ENCODE peak calls at places on chromosomes 4 and X, in six cellular contexts. O is H1, P is GM12891, Y is HepG2, D is K562, K is GM12878. R is an unnamed sample.

GRCh38 chr4:172726001-172726423 is 442.6 kb upstream of the GALNT7 start:
- DNase-seq in O (no peak), P (no peak), Y (peak; percentile 72), D (no peak), K (no peak), R (no peak)

GRCh38 chr4:63757919-63758318 is 651.3 kb downstream of the TECRL start:
- DNase-seq in O (no peak), P (no peak), Y (no peak), D (no peak), K (no peak), R (no peak)

GRCh38 chr4:104641427-104641826 is 146.7 kb upstream of the CXXC4 start:
- DNase-seq in O (no peak), P (no peak), Y (no peak), D (no peak), K (no peak), R (no peak)

GRCh38 chr4:46329118-46329976 is 60.6 kb downstream of the GABRA2 start:
- DNase-seq in O (peak; percentile 47), P (no peak), Y (peak; percentile 46), D (no peak), K (no peak), R (no peak)

GRCh38 chr4:48704091-48704802 is 75.8 kb downstream of the FRYL start:
- DNase-seq in O (no peak), P (no peak), Y (no peak), D (no peak), K (no peak), R (no peak)

GRCh38 chr4:48899950-48900349 is 6.6 kb downstream of the OCIAD2 start:
- DNase-seq in O (no peak), P (no peak), Y (no peak), D (peak; percentile 30), K (no peak), R (no peak)

GRCh38 chrX:74426615-74427014 is 5.3 kb downstream of the SLC16A2 start:
- DNase-seq in O (no peak), P (no peak), Y (no peak), D (no peak), K (no peak), R (no peak)

GRCh38 chrX:143632625-143633387 is 3.1 kb downstream of the SLITRK4 start:
- DNase-seq in O (no peak), P (no peak), Y (no peak), D (no peak), K (no peak), R (no peak)

GRCh38 chr4:174265917-174266316 is 17.6 kb downstream of the FBXO8 start:
- DNase-seq in O (no peak), P (no peak), Y (no peak), D (no peak), K (no peak), R (no peak)

GRCh38 chrX:86197815-86198214 is 49.6 kb downstream of the DACH2 start:
- DNase-seq in O (no peak), P (no peak), Y (no peak), D (no peak), K (no peak), R (no peak)

GRCh38 chr4:15778191-15778741 is at the start of gene CD38:
- DNase-seq in O (peak; percentile 73), P (peak; percentile 49), Y (no peak), D (no peak), K (peak; percentile 67), R (peak; percentile 51)

GRCh38 chrX:150084474-150085229 is 146.4 kb upstream of the EOLA2 start:
- DNase-seq in O (no peak), P (no peak), Y (no peak), D (no peak), K (no peak), R (no peak)

GRCh38 chrX:1093112-1093511 is 119.3 kb downstream of the CRLF2 start:
- DNase-seq in O (no peak), P (no peak), Y (no peak), D (no peak), K (no peak), R (no peak)

GRCh38 chrX:13791559-13791958 is 25.3 kb downstream of the GPM6B start:
- DNase-seq in O (no peak), P (no peak), Y (no peak), D (no peak), K (no peak), R (no peak)

GRCh38 chr4:10192331-10192730 is 75.7 kb upstream of the WDR1 start:
- DNase-seq in O (no peak), P (no peak), Y (no peak), D (no peak), K (no peak), R (no peak)

GRCh38 chrX:30488092-30488491 is 89.5 kb downstream of the TASL start:
- DNase-seq in O (no peak), P (no peak), Y (no peak), D (no peak), K (no peak), R (no peak)

GRCh38 chr4:1406946-1407656 is 859 bp upstream of the NKX1-1 start:
- DNase-seq in O (no peak), P (no peak), Y (no peak), D (no peak), K (no peak), R (no peak)
- TF ChIP-seq TAF1 in O (no peak), P (no peak), Y (no peak), D (no peak), K (no peak), R (no peak)

GRCh38 chrX:45758319-45758718 is 557.6 kb upstream of the DIPK2B start:
- DNase-seq in O (no peak), P (no peak), Y (no peak), D (no peak), K (peak; percentile 61), R (no peak)
- TF ChIP-seq POLR2A in O (no peak), P (no peak), Y (no peak), D (no peak), K (no peak), R (no peak)

GRCh38 chr4:28435346-28435745 is 1574.7 kb downstream of the STIM2 start:
- DNase-seq in O (no peak), P (no peak), Y (no peak), D (no peak), K (no peak), R (no peak)
- TF ChIP-seq POLR2AphosphoS5 in O (no peak), P (no peak), Y (no peak), D (no peak), K (no peak), R (no peak)

GRCh38 chrX:154412468-154412867 is 1.1 kb downstream of the TAFAZZIN start:
- DNase-seq in O (no peak), P (no peak), Y (no peak), D (no peak), K (no peak), R (no peak)

GRCh38 chrX:154409222-154409871 is at the start of gene DNASE1L1:
- DNase-seq in O (peak; percentile 87), P (no peak), Y (peak; percentile 83), D (peak; percentile 83), K (no peak), R (peak; percentile 63)

GRCh38 chrX:154411981-154412340 is 622 bp downstream of the TAFAZZIN start:
- DNase-seq in O (peak; percentile 78), P (peak; percentile 70), Y (peak; percentile 45), D (peak; percentile 62), K (no peak), R (peak; percentile 53)

GRCh38 chrX:154411322-154411980 is at the start of gene TAFAZZIN:
- DNase-seq in O (peak; percentile 75), P (peak; percentile 81), Y (peak; percentile 21), D (peak; percentile 85), K (no peak), R (peak; percentile 84)

DNA sequence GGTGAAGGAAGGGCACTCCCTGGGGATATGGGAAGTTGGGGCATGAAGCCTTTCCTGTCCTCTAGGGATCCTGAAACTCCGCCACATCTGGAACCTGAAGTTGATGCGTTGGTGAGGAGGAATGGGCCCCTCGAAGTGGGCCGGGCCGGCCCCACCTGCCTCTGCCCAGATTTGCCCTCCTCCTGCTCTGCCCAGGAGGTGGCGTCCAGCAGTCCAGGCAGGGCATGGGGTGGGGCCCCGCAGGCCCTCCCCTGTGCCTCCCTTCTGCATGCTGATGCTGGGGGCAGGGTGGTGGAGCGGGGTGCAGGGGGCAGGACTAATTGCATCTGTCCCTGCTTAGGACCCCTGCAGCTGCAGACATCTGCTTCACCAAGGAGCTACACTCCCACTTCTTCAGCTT is 1.8 kb downstream of the TAFAZZIN start:
- DNase-seq in O (no peak), P (no peak), Y (no peak), D (no peak), K (no peak), R (no peak)
- TF ChIP-seq TAF1 in O (no peak), P (no peak), Y (no peak), D (no peak), K (no peak), R (no peak)

GRCh38 chr4:41935652-41936021 is 408 bp downstream of the TMEM33 start:
- DNase-seq in O (no peak), P (peak; percentile 9), Y (peak; percentile 63), D (peak; percentile 38), K (no peak), R (no peak)

GRCh38 chr4:41932988-41933387 is 2.2 kb upstream of the TMEM33 start:
- DNase-seq in O (no peak), P (no peak), Y (no peak), D (no peak), K (no peak), R (no peak)

GRCh38 chr4:41933997-41934812 is 1.0 kb upstream of the TMEM33 start:
- DNase-seq in O (no peak), P (no peak), Y (peak; percentile 96), D (no peak), K (no peak), R (no peak)

GRCh38 chr4:41939016-41939623 is 3.9 kb downstream of the TMEM33 start:
- DNase-seq in O (no peak), P (no peak), Y (peak; percentile 16), D (no peak), K (no peak), R (no peak)

GRCh38 chr4:41934813-41935651 is at the start of gene TMEM33:
- DNase-seq in O (peak; percentile 85), P (peak; percentile 60), Y (peak; percentile 94), D (peak; percentile 90), K (peak; percentile 71), R (peak; percentile 54)
- TF ChIP-seq POLR2A in O (peak; percentile 53), P (peak; percentile 84), Y (peak; percentile 82), D (peak; percentile 93), K (peak; percentile 85), R (peak; percentile 86)

GRCh38 chr4:128606173-128606572 is 203.3 kb upstream of the JADE1 start:
- DNase-seq in O (peak; percentile 24), P (no peak), Y (no peak), D (no peak), K (no peak), R (no peak)
- TF ChIP-seq POLR2AphosphoS5 in O (no peak), P (no peak), Y (no peak), D (no peak), K (no peak), R (no peak)

GRCh38 chrX:56000729-56001128 is 231.4 kb upstream of the KLF8 start:
- DNase-seq in O (no peak), P (no peak), Y (no peak), D (no peak), K (no peak), R (no peak)
- TF ChIP-seq TAF1 in O (no peak), P (no peak), Y (no peak), D (no peak), K (no peak), R (no peak)